ENCODE peak calls at places on chromosomes 4 and X, in seven cellular contexts. K is endodermal cell; Q is chondrocyte; R is NCI-H1436; Z is neuronal stem cell; A is stimulated activated CD8-positive, alpha-beta memory T cell treated with anti-CD3 and anti-CD28 coated beads, Interleukin-15, amount 100 ng/mL, for 48 hours; F is ureter. L is an unnamed sample.

GRCh38 chr4:74037076-74037475 is 1.4 kb downstream of the CXCL3 start:
- DNase-seq in Z (no peak), K (peak), R (no peak), F (no peak), A (no peak), Q (no peak), L (peak)

GRCh38 chrX:97367149-97367548 is 483.4 kb downstream of the RPA4 start:
- DNase-seq in A (no peak), R (no peak), F (no peak), K (no peak), Q (no peak), Z (no peak), L (no peak)

GRCh38 chrX:151538190-151539122 is 25.0 kb upstream of the PASD1 start:
- DNase-seq in Q (no peak), K (no peak), R (no peak), A (no peak), Z (no peak), F (no peak), L (no peak)

GRCh38 chr4:78002260-78002659 is 54.9 kb upstream of the FRAS1 start:
- DNase-seq in Q (no peak), F (no peak), A (no peak), Z (no peak), R (no peak), K (no peak), L (no peak)

GRCh38 chr4:104677122-104677521 is 182.4 kb upstream of the CXXC4 start:
- DNase-seq in R (peak), F (no peak), A (no peak), Q (no peak), K (peak), Z (peak), L (peak)

GRCh38 chr4:8201341-8201781 is 2.3 kb downstream of the SH3TC1 start:
- DNase-seq in Z (no peak), K (no peak), Q (no peak), F (no peak), A (peak), R (no peak), L (no peak)

GRCh38 chr4:144480068-144480467 is 165.9 kb upstream of the HHIP start:
- DNase-seq in A (no peak), K (no peak), Q (no peak), Z (no peak), F (no peak), R (no peak), L (no peak)

GRCh38 chrX:65451663-65452062 is 82.9 kb downstream of the LAS1L start:
- DNase-seq in R (peak), F (no peak), Z (no peak), Q (no peak), A (no peak), K (peak), L (peak)

GRCh38 chrX:154358011-154358410 is 16.4 kb downstream of the FLNA start:
- DNase-seq in Z (no peak), K (no peak), A (no peak), R (no peak), F (no peak), Q (no peak), L (no peak)

L was measured in neural progenitor cell.